ENCODE peak calls at places on chromosomes 16 and 17, in nine cellular contexts. One of them, this sample, is unnamed.

GRCh38 chr16:85986931-85987749 is 88.2 kb downstream of the IRF8 start:
- DNase-seq in BE2C: peak
- DNase-seq in nephron progenitor cell: peak
- DNase-seq in neural crest cell: peak
- DNase-seq in AG09319: no peak
- DNase-seq in transverse colon: peak
- DNase-seq in tibial nerve: no peak
- DNase-seq in A549: no peak
- DNase-seq in K562: no peak
- DNase-seq in this sample: no peak

GRCh38 chr16:69107311-69107962 is 2.0 kb downstream of the HAS3 start:
- DNase-seq in transverse colon: peak
- DNase-seq in A549: no peak
- DNase-seq in K562: no peak
- DNase-seq in nephron progenitor cell: peak
- DNase-seq in tibial nerve: no peak
- DNase-seq in BE2C: no peak
- DNase-seq in AG09319: no peak
- DNase-seq in neural crest cell: peak
- DNase-seq in this sample: no peak

GRCh38 chr16:75296606-75297005 is 45.2 kb upstream of the BCAR1 start:
- DNase-seq in BE2C: peak
- DNase-seq in A549: no peak
- DNase-seq in tibial nerve: no peak
- DNase-seq in K562: no peak
- DNase-seq in transverse colon: no peak
- DNase-seq in AG09319: no peak
- DNase-seq in nephron progenitor cell: no peak
- DNase-seq in neural crest cell: no peak
- DNase-seq in this sample: no peak

GRCh38 chr17:48074322-48075054 is 26.3 kb downstream of the NFE2L1 start:
- DNase-seq in neural crest cell: peak
- DNase-seq in tibial nerve: peak
- DNase-seq in K562: peak
- DNase-seq in BE2C: peak
- DNase-seq in A549: peak
- DNase-seq in nephron progenitor cell: peak
- DNase-seq in transverse colon: peak
- DNase-seq in AG09319: peak
- DNase-seq in this sample: no peak

GRCh38 chr17:27846042-27846655 is 45.8 kb upstream of the NOS2 start:
- DNase-seq in K562: no peak
- DNase-seq in neural crest cell: no peak
- DNase-seq in BE2C: no peak
- DNase-seq in A549: no peak
- DNase-seq in AG09319: no peak
- DNase-seq in nephron progenitor cell: no peak
- DNase-seq in tibial nerve: no peak
- DNase-seq in transverse colon: no peak
- DNase-seq in this sample: no peak

GRCh38 chr17:77959926-77960521 is 1.5 kb downstream of the TNRC6C start:
- DNase-seq in transverse colon: no peak
- DNase-seq in tibial nerve: no peak
- DNase-seq in neural crest cell: no peak
- DNase-seq in A549: no peak
- DNase-seq in AG09319: no peak
- DNase-seq in K562: peak
- DNase-seq in BE2C: no peak
- DNase-seq in nephron progenitor cell: no peak
- DNase-seq in this sample: no peak

GRCh38 chr17:48592097-48592496 is 1.5 kb downstream of the HOXB5 start:
- DNase-seq in neural crest cell: no peak
- DNase-seq in transverse colon: no peak
- DNase-seq in AG09319: no peak
- DNase-seq in BE2C: no peak
- DNase-seq in K562: no peak
- DNase-seq in tibial nerve: no peak
- DNase-seq in A549: no peak
- DNase-seq in nephron progenitor cell: no peak
- DNase-seq in this sample: no peak

GRCh38 chr17:56431736-56432135 is 161.8 kb upstream of the NOG start:
- DNase-seq in A549: no peak
- DNase-seq in neural crest cell: no peak
- DNase-seq in transverse colon: no peak
- DNase-seq in AG09319: no peak
- DNase-seq in K562: no peak
- DNase-seq in BE2C: no peak
- DNase-seq in nephron progenitor cell: no peak
- DNase-seq in tibial nerve: no peak
- DNase-seq in this sample: no peak

GRCh38 chr16:81694494-81695285 is 84.4 kb upstream of the PLCG2 start:
- DNase-seq in A549: no peak
- DNase-seq in nephron progenitor cell: no peak
- DNase-seq in BE2C: no peak
- DNase-seq in tibial nerve: no peak
- DNase-seq in K562: no peak
- DNase-seq in transverse colon: no peak
- DNase-seq in neural crest cell: no peak
- DNase-seq in AG09319: no peak
- DNase-seq in this sample: no peak

GRCh38 chr17:64174686-64175456 is 44.9 kb upstream of the ERN1 start:
- DNase-seq in neural crest cell: no peak
- DNase-seq in BE2C: no peak
- DNase-seq in nephron progenitor cell: no peak
- DNase-seq in A549: no peak
- DNase-seq in tibial nerve: no peak
- DNase-seq in transverse colon: no peak
- DNase-seq in K562: no peak
- DNase-seq in AG09319: no peak
- DNase-seq in this sample: no peak

GRCh38 chr16:89060207-89060794 is 33.4 kb upstream of the ACSF3 start:
- DNase-seq in BE2C: no peak
- DNase-seq in A549: no peak
- DNase-seq in neural crest cell: no peak
- DNase-seq in nephron progenitor cell: no peak
- DNase-seq in K562: no peak
- DNase-seq in AG09319: no peak
- DNase-seq in tibial nerve: no peak
- DNase-seq in transverse colon: no peak
- DNase-seq in this sample: no peak

GRCh38 chr17:38864636-38865398 is 5.0 kb upstream of the LASP1 start:
- DNase-seq in nephron progenitor cell: no peak
- DNase-seq in neural crest cell: no peak
- DNase-seq in BE2C: peak
- DNase-seq in AG09319: no peak
- DNase-seq in transverse colon: no peak
- DNase-seq in K562: peak
- DNase-seq in A549: no peak
- DNase-seq in tibial nerve: no peak
- DNase-seq in this sample: no peak

GRCh38 chr17:56795510-56795909 is 38.2 kb downstream of the C17orf67 start:
- DNase-seq in nephron progenitor cell: no peak
- DNase-seq in neural crest cell: no peak
- DNase-seq in tibial nerve: no peak
- DNase-seq in K562: no peak
- DNase-seq in transverse colon: no peak
- DNase-seq in BE2C: no peak
- DNase-seq in AG09319: no peak
- DNase-seq in A549: no peak
- DNase-seq in this sample: no peak

GRCh38 chr16:70674221-70675014 is 11.4 kb downstream of the MTSS2 start:
- DNase-seq in neural crest cell: no peak
- DNase-seq in K562: no peak
- DNase-seq in tibial nerve: no peak
- DNase-seq in AG09319: no peak
- DNase-seq in transverse colon: no peak
- DNase-seq in BE2C: no peak
- DNase-seq in nephron progenitor cell: no peak
- DNase-seq in A549: no peak
- DNase-seq in this sample: no peak

GRCh38 chr17:40622509-40622928 is 25.1 kb downstream of the SMARCE1 start:
- DNase-seq in transverse colon: no peak
- DNase-seq in A549: no peak
- DNase-seq in neural crest cell: no peak
- DNase-seq in tibial nerve: no peak
- DNase-seq in nephron progenitor cell: no peak
- DNase-seq in K562: no peak
- DNase-seq in AG09319: no peak
- DNase-seq in BE2C: no peak
- DNase-seq in this sample: no peak

GRCh38 chr17:54781389-54781788 is 119.3 kb upstream of the TOM1L1 start:
- DNase-seq in K562: no peak
- DNase-seq in neural crest cell: no peak
- DNase-seq in nephron progenitor cell: no peak
- DNase-seq in AG09319: no peak
- DNase-seq in tibial nerve: no peak
- DNase-seq in BE2C: no peak
- DNase-seq in transverse colon: no peak
- DNase-seq in A549: no peak
- DNase-seq in this sample: no peak

GRCh38 chr17:28811594-28812135 is 30.9 kb downstream of the FAM222B start:
- DNase-seq in transverse colon: peak
- DNase-seq in neural crest cell: no peak
- DNase-seq in AG09319: no peak
- DNase-seq in tibial nerve: no peak
- DNase-seq in A549: peak
- DNase-seq in BE2C: no peak
- DNase-seq in K562: peak
- DNase-seq in nephron progenitor cell: no peak
- DNase-seq in this sample: no peak

GRCh38 chr17:17205368-17206148 is 575 bp downstream of the PLD6 start:
- DNase-seq in transverse colon: peak
- DNase-seq in BE2C: peak
- DNase-seq in A549: peak
- DNase-seq in nephron progenitor cell: no peak
- DNase-seq in neural crest cell: no peak
- DNase-seq in AG09319: no peak
- DNase-seq in K562: peak
- DNase-seq in tibial nerve: peak
- DNase-seq in this sample: no peak

GRCh38 chr17:3636908-3637373 is 381 bp downstream of the CTNS start:
- DNase-seq in tibial nerve: no peak
- DNase-seq in K562: no peak
- DNase-seq in neural crest cell: no peak
- DNase-seq in nephron progenitor cell: no peak
- DNase-seq in transverse colon: no peak
- DNase-seq in A549: no peak
- DNase-seq in BE2C: no peak
- DNase-seq in AG09319: no peak
- DNase-seq in this sample: no peak

GRCh38 chr17:76937238-76937637 is 69.0 kb downstream of the MGAT5B start:
- DNase-seq in transverse colon: no peak
- DNase-seq in nephron progenitor cell: no peak
- DNase-seq in neural crest cell: no peak
- DNase-seq in AG09319: no peak
- DNase-seq in K562: no peak
- DNase-seq in A549: no peak
- DNase-seq in BE2C: no peak
- DNase-seq in tibial nerve: no peak
- DNase-seq in this sample: no peak

GRCh38 chr17:59073972-59074371 is 32.7 kb downstream of the TRIM37 start:
- DNase-seq in neural crest cell: no peak
- DNase-seq in AG09319: no peak
- DNase-seq in transverse colon: no peak
- DNase-seq in tibial nerve: no peak
- DNase-seq in BE2C: no peak
- DNase-seq in nephron progenitor cell: no peak
- DNase-seq in A549: no peak
- DNase-seq in K562: no peak
- DNase-seq in this sample: no peak

DNA sequence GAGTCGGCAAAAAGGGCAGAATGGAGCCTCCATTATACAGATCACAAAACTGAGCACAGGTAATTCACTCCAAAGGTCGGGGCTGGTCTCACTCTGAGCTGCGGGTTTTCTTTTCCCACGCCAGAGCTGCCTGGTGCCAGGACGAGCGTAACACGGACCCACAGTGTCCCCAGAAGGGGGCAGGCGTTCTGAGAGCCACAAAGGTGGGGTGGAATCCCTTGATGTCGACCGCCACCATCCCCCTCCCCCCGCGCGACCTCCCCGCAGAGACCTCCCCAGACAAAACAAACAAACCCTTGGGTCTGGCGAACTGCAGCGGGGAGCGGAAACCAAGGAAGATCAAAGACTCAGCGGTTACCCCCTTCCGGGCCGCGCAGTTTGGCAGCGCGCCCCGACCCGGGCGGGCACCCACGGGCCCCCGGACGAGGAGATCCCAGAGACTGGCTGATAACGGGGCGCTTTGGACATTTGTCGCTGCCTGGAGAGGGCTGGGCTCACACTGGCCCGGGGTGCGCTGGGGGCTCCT is 793 bp upstream of the NKD1 start:
- DNase-seq in AG09319: no peak
- DNase-seq in transverse colon: peak
- DNase-seq in tibial nerve: no peak
- DNase-seq in A549: peak
- DNase-seq in BE2C: peak
- DNase-seq in nephron progenitor cell: peak
- DNase-seq in K562: no peak
- DNase-seq in neural crest cell: peak
- DNase-seq in this sample: no peak
- TF ChIP-seq CTCF in AG09319: no peak
- TF ChIP-seq CTCF in transverse colon: no peak
- TF ChIP-seq CTCF in tibial nerve: peak
- TF ChIP-seq CTCF in A549: no peak
- TF ChIP-seq CTCF in BE2C: no peak
- TF ChIP-seq CTCF in nephron progenitor cell: no peak
- TF ChIP-seq CTCF in K562: no peak
- TF ChIP-seq CTCF in neural crest cell: peak
- TF ChIP-seq CTCF in this sample: peak

GRCh38 chr17:21374455-21375161 is 1.5 kb upstream of the KCNJ12 start:
- DNase-seq in BE2C: no peak
- DNase-seq in AG09319: no peak
- DNase-seq in A549: no peak
- DNase-seq in neural crest cell: no peak
- DNase-seq in tibial nerve: no peak
- DNase-seq in nephron progenitor cell: no peak
- DNase-seq in transverse colon: no peak
- DNase-seq in K562: no peak
- DNase-seq in this sample: no peak
- TF ChIP-seq CTCF in BE2C: no peak
- TF ChIP-seq CTCF in AG09319: no peak
- TF ChIP-seq CTCF in A549: peak
- TF ChIP-seq CTCF in neural crest cell: no peak
- TF ChIP-seq CTCF in tibial nerve: no peak
- TF ChIP-seq CTCF in nephron progenitor cell: no peak
- TF ChIP-seq CTCF in transverse colon: no peak
- TF ChIP-seq CTCF in K562: no peak
- TF ChIP-seq CTCF in this sample: no peak

GRCh38 chr17:21288581-21289017 is 4.1 kb downstream of the MAP2K3 start:
- DNase-seq in K562: no peak
- DNase-seq in BE2C: no peak
- DNase-seq in transverse colon: no peak
- DNase-seq in tibial nerve: no peak
- DNase-seq in neural crest cell: no peak
- DNase-seq in AG09319: no peak
- DNase-seq in nephron progenitor cell: no peak
- DNase-seq in A549: no peak
- DNase-seq in this sample: no peak
- TF ChIP-seq CTCF in K562: no peak
- TF ChIP-seq CTCF in BE2C: no peak
- TF ChIP-seq CTCF in transverse colon: no peak
- TF ChIP-seq CTCF in tibial nerve: no peak
- TF ChIP-seq CTCF in neural crest cell: no peak
- TF ChIP-seq CTCF in AG09319: no peak
- TF ChIP-seq CTCF in nephron progenitor cell: no peak
- TF ChIP-seq CTCF in A549: no peak
- TF ChIP-seq CTCF in this sample: no peak

GRCh38 chr17:5422505-5422904 is 2.5 kb downstream of the RPAIN start:
- DNase-seq in A549: peak
- DNase-seq in neural crest cell: no peak
- DNase-seq in AG09319: no peak
- DNase-seq in K562: no peak
- DNase-seq in tibial nerve: no peak
- DNase-seq in transverse colon: no peak
- DNase-seq in BE2C: no peak
- DNase-seq in nephron progenitor cell: no peak
- DNase-seq in this sample: no peak
- TF ChIP-seq CTCF in A549: no peak
- TF ChIP-seq CTCF in neural crest cell: no peak
- TF ChIP-seq CTCF in AG09319: no peak
- TF ChIP-seq CTCF in K562: no peak
- TF ChIP-seq CTCF in tibial nerve: no peak
- TF ChIP-seq CTCF in transverse colon: no peak
- TF ChIP-seq CTCF in BE2C: no peak
- TF ChIP-seq CTCF in nephron progenitor cell: no peak
- TF ChIP-seq CTCF in this sample: no peak

This sample was measured in type B pancreatic cell.